ENCODE peak calls at places on chromosomes 7 and 10, in six cellular contexts. K is HepG2, Y is GM23338, U is GM12878, M is K562, A is H1. J is an unnamed sample.

GRCh38 chr10:47406548-47406869 is 22.4 kb upstream of the ZNF488 start:
- DNase-seq in K (no peak), Y (no peak), U (no peak), A (no peak), M (no peak), J (no peak)

GRCh38 chr10:74419491-74420466 is 268.8 kb downstream of the ADK start:
- DNase-seq in K (no peak), U (peak; percentile 5), A (no peak), M (peak; percentile 19), Y (peak; percentile 60), J (no peak)

GRCh38 chr10:88278912-88279311 is 304.2 kb downstream of the RNLS start:
- DNase-seq in K (no peak), M (no peak), Y (no peak), A (no peak), U (no peak), J (no peak)

GRCh38 chr7:95240910-95241309 is 83.4 kb downstream of the PON1 start:
- DNase-seq in U (no peak), Y (no peak), M (no peak), K (no peak), A (no peak), J (no peak)

GRCh38 chr10:102517553-102517952 is 13.8 kb downstream of the SUFU start:
- DNase-seq in U (no peak), M (no peak), Y (no peak), A (no peak), K (no peak), J (no peak)

GRCh38 chr7:96417784-96418183 is 95.9 kb upstream of the SLC25A13 start:
- DNase-seq in K (no peak), M (no peak), A (no peak), U (no peak), Y (no peak), J (no peak)

GRCh38 chr7:142535123-142535779 is 214.0 kb upstream of the PRSS1 start:
- DNase-seq in U (peak; percentile 20), M (peak; percentile 69), K (peak; percentile 41), Y (peak; percentile 94), A (peak; percentile 85), J (peak; percentile 86)

GRCh38 chr10:111373696-111374095 is 296.9 kb downstream of the ADRA2A start:
- DNase-seq in Y (no peak), K (no peak), U (no peak), A (no peak), M (no peak), J (no peak)

GRCh38 chr7:94647295-94647694 is 8.6 kb downstream of the SGCE start:
- DNase-seq in A (no peak), Y (peak; percentile 47), M (no peak), U (no peak), K (no peak), J (no peak)

GRCh38 chr7:152335900-152336571 is 99.8 kb downstream of the KMT2C start:
- DNase-seq in K (no peak), Y (no peak), A (no peak), U (no peak), M (no peak), J (no peak)

GRCh38 chr10:132912685-132913558 is 29.4 kb downstream of the CFAP46 start:
- DNase-seq in K (no peak), A (peak; percentile 80), Y (peak; percentile 88), M (no peak), U (no peak), J (peak; percentile 87)

GRCh38 chr7:590731-591551 is 71.3 kb upstream of the PDGFA start:
- DNase-seq in U (no peak), K (no peak), Y (no peak), A (no peak), M (no peak), J (no peak)

GRCh38 chr7:140316165-140316661 is 82.1 kb downstream of the SLC37A3 start:
- DNase-seq in Y (no peak), A (no peak), K (no peak), U (no peak), M (no peak), J (no peak)

GRCh38 chr10:24202181-24202570 is 6.8 kb upstream of the KIAA1217 start:
- DNase-seq in A (no peak), U (no peak), K (peak; percentile 67), M (no peak), Y (peak; percentile 79), J (peak; percentile 41)
- TF ChIP-seq CREB1 in A (no peak), U (no peak), K (no peak), M (no peak), Y (no peak), J (no peak)

GRCh38 chr7:41709621-41710020 is 6.7 kb upstream of the INHBA start:
- DNase-seq in M (no peak), Y (no peak), U (no peak), K (no peak), A (no peak), J (no peak)
- TF ChIP-seq CREB1 in M (no peak), Y (no peak), U (no peak), K (peak; percentile 92), A (no peak), J (no peak)

DNA sequence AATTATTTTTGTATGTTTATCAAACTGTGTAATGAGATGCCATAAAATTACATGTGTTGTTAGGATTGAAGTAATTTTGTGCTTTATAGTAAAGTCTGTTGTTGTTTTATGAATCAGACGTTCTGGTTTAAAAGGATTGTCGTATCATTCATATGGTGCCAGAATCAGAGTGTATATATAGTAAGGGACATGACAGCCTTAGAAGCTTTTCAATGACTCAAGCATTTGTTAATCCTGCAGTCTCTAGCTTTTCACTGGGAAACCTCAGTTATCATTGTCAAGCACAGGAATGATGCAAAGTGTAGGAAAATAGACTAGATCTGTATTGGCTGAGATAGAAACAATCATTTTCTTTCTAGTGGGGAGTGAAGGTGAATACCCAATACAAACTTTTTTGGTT is 57.5 kb downstream of the TRRAP start:
- DNase-seq in A (no peak), U (no peak), Y (no peak), K (no peak), M (no peak), J (no peak)
- TF ChIP-seq CREB1 in A (no peak), U (no peak), Y (no peak), K (no peak), M (no peak), J (no peak)

GRCh38 chr10:6114299-6114698 is 25.5 kb downstream of the RBM17 start:
- DNase-seq in U (no peak), M (no peak), K (no peak), Y (no peak), A (no peak), J (no peak)

GRCh38 chr10:6114758-6115410 is 26.1 kb downstream of the RBM17 start:
- DNase-seq in Y (no peak), A (no peak), K (no peak), M (no peak), U (no peak), J (no peak)

GRCh38 chr10:6115824-6116350 is 27.1 kb downstream of the RBM17 start:
- DNase-seq in Y (no peak), M (no peak), A (no peak), K (no peak), U (no peak), J (no peak)

GRCh38 chr10:6116806-6117205 is 28.0 kb downstream of the RBM17 start:
- DNase-seq in A (no peak), Y (no peak), U (no peak), M (no peak), K (no peak), J (no peak)

GRCh38 chr10:6115411-6115800 is 26.6 kb downstream of the RBM17 start:
- DNase-seq in K (no peak), M (no peak), U (no peak), Y (no peak), A (no peak), J (no peak)
- TF ChIP-seq CREB1 in K (no peak), M (no peak), U (no peak), Y (no peak), A (no peak), J (no peak)